ENCODE peak calls at places on chromosomes 4 and X, in five cellular contexts. T, N, C, M and S are unnamed samples.
A peak's percentile ranks its signal among the peaks of the same experiment; 100 is the strongest.

GRCh38 chr4:168440442-168441264 is 39.6 kb downstream of the DDX60L start:
- DNase-seq in M (no peak), C (no peak), T (peak; percentile 63), N (no peak), S (peak; percentile 28)

GRCh38 chrX:69284491-69284890 is 119.2 kb upstream of the PJA1 start:
- DNase-seq in M (no peak), C (no peak), T (no peak), N (no peak), S (no peak)

GRCh38 chr4:104747635-104748034 is 252.9 kb upstream of the CXXC4 start:
- DNase-seq in M (no peak), N (no peak), T (no peak), C (no peak), S (no peak)

GRCh38 chrX:57900961-57901360 is 9.3 kb downstream of the ZXDA start:
- DNase-seq in N (no peak), T (peak; percentile 18), C (no peak), M (no peak), S (no peak)

GRCh38 chr4:138887741-138888140 is 127.8 kb upstream of the NOCT start:
- DNase-seq in M (no peak), C (no peak), T (no peak), N (no peak), S (no peak)

GRCh38 chrX:43644124-43644701 is 11.9 kb upstream of the MAOA start:
- DNase-seq in M (no peak), N (no peak), C (no peak), T (peak; percentile 82), S (no peak)

GRCh38 chrX:133523094-133523493 is 107.8 kb upstream of the GPC4 start:
- DNase-seq in N (no peak), T (no peak), M (no peak), C (no peak), S (no peak)

GRCh38 chr4:2591189-2591588 is 54.7 kb downstream of the FAM193A start:
- DNase-seq in M (no peak), T (no peak), C (no peak), N (no peak), S (no peak)

GRCh38 chrX:154596290-154596929 is 11.5 kb downstream of the CTAG1A start:
- DNase-seq in N (no peak), C (no peak), T (peak; percentile 77), M (no peak), S (no peak)

GRCh38 chrX:45623266-45623665 is 422.6 kb upstream of the DIPK2B start:
- DNase-seq in T (peak; percentile 92), N (no peak), M (no peak), C (no peak), S (no peak)

GRCh38 chrX:24097741-24098140 is 43.0 kb downstream of the EIF2S3 start:
- DNase-seq in N (no peak), T (no peak), M (no peak), C (no peak), S (no peak)

GRCh38 chrX:10387011-10387410 is 230.2 kb downstream of the CLCN4 start:
- DNase-seq in N (no peak), T (no peak), M (no peak), C (no peak), S (no peak)

GRCh38 chr4:7048642-7049041 is 5.5 kb downstream of the TADA2B start:
- DNase-seq in N (no peak), T (no peak), C (no peak), M (no peak), S (no peak)

GRCh38 chrX:23008431-23009099 is 8.8 kb downstream of the DDX53 start:
- DNase-seq in T (peak; percentile 53), N (peak; percentile 0), C (no peak), M (no peak), S (no peak)

GRCh38 chr4:55346851-55347255 is 811 bp downstream of the SRD5A3 start:
- DNase-seq in C (no peak), M (no peak), N (no peak), T (no peak), S (no peak)